ENCODE peak calls at places on chromosome 15, in four cellular contexts. H, A, D and U are unnamed samples. For H3K4me1, the result is how much of the 10 kb centered on the place peaks cover.

GRCh38 chr15:39646425-39646824 is 65.5 kb downstream of the THBS1 start:
- DNase-seq in H (no peak), A (no peak), D (no peak), U (no peak)

GRCh38 chr15:89177633-89178306 is 43.6 kb downstream of the RLBP1 start:
- DNase-seq in H (peak), A (peak), D (peak), U (no peak)

GRCh38 chr15:34783986-34784385 is 11.4 kb downstream of the ACTC1 start:
- DNase-seq in H (no peak), A (no peak), D (no peak), U (no peak)

GRCh38 chr15:82139823-82140268 is 94.0 kb upstream of the MEX3B start:
- DNase-seq in H (no peak), A (peak), D (no peak), U (no peak)

GRCh38 chr15:30041868-30042267 is 40.9 kb upstream of the GOLGA8J start:
- DNase-seq in H (no peak), A (no peak), D (no peak), U (no peak)

GRCh38 chr15:87609909-87610308 is 646.6 kb downstream of the NTRK3 start:
- DNase-seq in H (no peak), A (peak), D (no peak), U (no peak)

GRCh38 chr15:74904190-74904805 is 2.4 kb downstream of the FAM219B start:
- DNase-seq in H (no peak), A (no peak), D (no peak), U (no peak)

GRCh38 chr15:53197426-53197839 is 407.3 kb upstream of the ONECUT1 start:
- DNase-seq in H (peak), A (peak), D (no peak), U (no peak)

GRCh38 chr15:61871926-61872522 is 188.2 kb downstream of the VPS13C start:
- DNase-seq in H (no peak), A (peak), D (no peak), U (no peak)

GRCh38 chr15:35181538-35181937 is 96.4 kb upstream of the NANOGP8 start:
- DNase-seq in H (no peak), A (no peak), D (no peak), U (no peak)

GRCh38 chr15:98737122-98737521 is 88.8 kb downstream of the IGF1R start:
- DNase-seq in H (no peak), A (no peak), D (no peak), U (no peak)

GRCh38 chr15:69958494-69959134 is 139.1 kb downstream of the TLE3 start:
- DNase-seq in H (no peak), A (no peak), D (no peak), U (no peak)

GRCh38 chr15:99403597-99403996 is 152.3 kb downstream of the LRRC28 start:
- DNase-seq in H (no peak), A (no peak), D (no peak), U (no peak)

GRCh38 chr15:95464091-95464888 is 866.2 kb upstream of the NR2F2 start:
- DNase-seq in H (peak), A (no peak), D (no peak), U (no peak)

GRCh38 chr15:75671684-75672083 is 24.0 kb downstream of the SNX33 start:
- DNase-seq in H (no peak), A (no peak), D (no peak), U (no peak)

GRCh38 chr15:36432162-36432561 is 147.3 kb upstream of the CDIN1 start:
- DNase-seq in H (no peak), A (no peak), D (no peak), U (no peak)

GRCh38 chr15:88911766-88912118 is 1.4 kb downstream of the MFGE8 start:
- DNase-seq in H (no peak), A (peak), D (no peak), U (no peak)

GRCh38 chr15:25247418-25248030 is 191.3 kb downstream of the UBE3A start:
- DNase-seq in H (no peak), A (no peak), D (no peak), U (no peak)

GRCh38 chr15:36831915-36832310 is 252.5 kb downstream of the CDIN1 start:
- DNase-seq in H (no peak), A (no peak), D (no peak), U (no peak)

GRCh38 chr15:40543082-40543481 is 21.8 kb downstream of the CCDC32 start:
- DNase-seq in H (no peak), A (no peak), D (no peak), U (no peak)

GRCh38 chr15:58472221-58472620 is 40.4 kb downstream of the LIPC start:
- DNase-seq in H (no peak), A (no peak), D (no peak), U (no peak)

GRCh38 chr15:71798641-71799040 is 11.7 kb upstream of the NR2E3 start:
- DNase-seq in H (no peak), A (no peak), D (no peak), U (no peak)

GRCh38 chr15:77851696-77852095 is 219.0 kb upstream of the LINGO1 start:
- DNase-seq in H (no peak), A (no peak), D (no peak), U (no peak)

GRCh38 chr15:70375006-70375409 is 277.3 kb upstream of the TLE3 start:
- DNase-seq in H (peak), A (no peak), D (no peak), U (peak)

GRCh38 chr15:95872366-95872771 is 458.1 kb upstream of the NR2F2 start:
- DNase-seq in H (no peak), A (no peak), D (no peak), U (no peak)

GRCh38 chr15:101372149-101372577 is 77.1 kb upstream of the SNRPA1 start:
- DNase-seq in H (no peak), A (no peak), D (no peak), U (no peak)

GRCh38 chr15:31308185-31308639 is 18.4 kb upstream of the KLF13 start:
- DNase-seq in H (no peak), A (no peak), D (no peak), U (no peak)

GRCh38 chr15:31307270-31308184 is 19.1 kb upstream of the KLF13 start:
- DNase-seq in H (no peak), A (no peak), D (no peak), U (no peak)

GRCh38 chr15:31306036-31306425 is 20.6 kb upstream of the KLF13 start:
- DNase-seq in H (no peak), A (no peak), D (no peak), U (no peak)

GRCh38 chr15:31305375-31305774 is 21.3 kb upstream of the KLF13 start:
- DNase-seq in H (no peak), A (no peak), D (no peak), U (no peak)

GRCh38 chr15:31306426-31307269 is 20.0 kb upstream of the KLF13 start:
- DNase-seq in H (no peak), A (no peak), D (no peak), U (no peak)
- H3K4me1 ChIP-seq in H (under half), A (under half), D (under half), U (under half)

GRCh38 chr15:45168286-45168685 is 19.5 kb downstream of the SHF start:
- DNase-seq in H (no peak), A (no peak), D (no peak), U (no peak)
- H3K4me1 ChIP-seq in H (under half), A (under half), D (under half), U (under half)

GRCh38 chr15:64009798-64010241 is 36.5 kb downstream of the DAPK2 start:
- DNase-seq in H (no peak), A (no peak), D (peak), U (no peak)
- H3K4me1 ChIP-seq in H (under half), A (under half), D (under half), U (under half)

DNA sequence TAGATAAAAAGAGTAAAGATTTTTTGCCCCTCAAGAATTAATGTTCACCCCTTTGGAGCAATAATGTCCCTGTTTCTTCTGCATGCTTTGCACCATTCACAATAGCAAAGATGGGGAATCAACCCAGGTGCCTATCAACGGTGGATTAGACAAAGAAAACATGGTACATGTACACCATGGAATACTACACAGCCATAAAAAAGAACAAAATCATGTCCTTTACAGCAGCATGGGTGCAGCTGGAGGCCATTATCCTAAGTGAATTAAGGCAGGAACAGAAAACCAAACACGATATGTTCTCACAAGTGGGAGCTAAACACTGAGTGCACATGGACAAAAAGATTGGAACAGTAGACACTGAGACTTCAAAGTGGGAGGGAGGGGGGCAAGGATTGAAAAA is 35.2 kb downstream of the AAGAB start:
- DNase-seq in H (no peak), A (no peak), D (no peak), U (no peak)
- H3K4me1 ChIP-seq in H (under half), A (under half), D (under half), U (under half)

DNA sequence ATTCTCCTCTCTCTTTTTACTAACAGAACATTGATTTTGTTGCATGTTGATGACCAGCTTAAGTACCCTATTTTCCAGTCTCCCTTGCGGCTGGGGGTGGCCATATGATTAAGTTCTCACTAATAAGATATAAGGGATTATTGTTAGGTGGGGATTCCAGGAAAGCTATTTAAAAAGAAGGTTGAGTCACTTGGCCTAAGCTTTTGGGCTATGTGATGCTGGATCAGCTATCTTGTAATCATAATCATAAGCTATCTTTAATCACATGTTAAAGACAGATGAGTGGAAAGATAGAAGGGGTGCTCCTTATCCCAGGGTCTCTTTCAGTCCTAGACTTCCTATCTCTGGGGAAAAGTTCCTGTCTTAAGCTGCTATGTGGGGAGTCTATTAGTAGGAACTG is 59.9 kb downstream of the CGNL1 start:
- DNase-seq in H (no peak), A (no peak), D (no peak), U (no peak)
- H3K4me1 ChIP-seq in H (under half), A (under half), D (under half), U (under half)

GRCh38 chr15:93102211-93102610 is 13.2 kb upstream of the RGMA start:
- DNase-seq in H (no peak), A (no peak), D (no peak), U (no peak)
- H3K4me1 ChIP-seq in H (under half), A (under half), D (under half), U (under half)